ENCODE peak calls at places on chromosomes 16 and 17, in five cellular contexts. K, F, H, U and O are unnamed samples.

GRCh38 chr17:20920813-20921199 is 122.0 kb downstream of the USP22 start:
- DNase-seq in H (no peak), K (no peak), U (no peak), F (no peak), O (no peak)

GRCh38 chr16:1101573-1102332 is 5.7 kb upstream of the C1QTNF8 start:
- DNase-seq in K (no peak), F (no peak), U (no peak), H (no peak), O (no peak)

GRCh38 chr17:38922538-38923291 is 2.7 kb upstream of the LASP1NB start:
- DNase-seq in H (peak), U (peak), F (no peak), K (peak), O (peak)

GRCh38 chr16:303760-304505 is 21.0 kb downstream of the PDIA2 start:
- DNase-seq in K (no peak), H (no peak), U (no peak), F (no peak), O (no peak)

GRCh38 chr16:58366247-58367031 is 25.8 kb upstream of the GINS3 start:
- DNase-seq in K (no peak), F (no peak), H (no peak), U (no peak), O (peak)

GRCh38 chr16:17038415-17038814 is 432.3 kb downstream of the XYLT1 start:
- DNase-seq in H (no peak), K (no peak), F (no peak), U (no peak), O (no peak)

GRCh38 chr16:21159281-21159951 is 942 bp downstream of the LDAF1 start:
- DNase-seq in F (peak), H (peak), U (no peak), K (peak), O (no peak)

GRCh38 chr17:77496401-77496801 is 355.6 kb downstream of the SEC14L1 start:
- DNase-seq in K (peak), U (peak), H (peak), F (peak), O (no peak)

GRCh38 chr16:48383877-48384304 is 1.3 kb downstream of the SIAH1 start:
- DNase-seq in H (peak), F (no peak), U (no peak), K (no peak), O (no peak)
- TF ChIP-seq POLR2A in H (no peak), F (no peak), U (no peak), K (no peak), O (no peak)

GRCh38 chr17:58354541-58355216 is 2.7 kb upstream of the SUPT4H1 start:
- DNase-seq in K (no peak), H (no peak), F (no peak), U (no peak), O (no peak)
- TF ChIP-seq POLR2A in K (no peak), H (no peak), F (no peak), U (no peak), O (no peak)

GRCh38 chr16:28291651-28292626 is at the start of gene SBK1:
- DNase-seq in K (no peak), H (peak), F (no peak), U (peak), O (peak)
- TF ChIP-seq POLR2A in K (no peak), H (no peak), F (no peak), U (no peak), O (no peak)

GRCh38 chr17:32009262-32009542 is 2.0 kb downstream of the LRRC37B start:
- DNase-seq in U (no peak), H (no peak), F (no peak), K (no peak), O (no peak)

GRCh38 chr17:32007463-32008298 is 498 bp downstream of the LRRC37B start:
- DNase-seq in K (no peak), F (no peak), H (peak), U (no peak), O (peak)

GRCh38 chr17:32010114-32010513 is 2.9 kb downstream of the LRRC37B start:
- DNase-seq in H (no peak), K (no peak), F (no peak), U (no peak), O (no peak)

DNA sequence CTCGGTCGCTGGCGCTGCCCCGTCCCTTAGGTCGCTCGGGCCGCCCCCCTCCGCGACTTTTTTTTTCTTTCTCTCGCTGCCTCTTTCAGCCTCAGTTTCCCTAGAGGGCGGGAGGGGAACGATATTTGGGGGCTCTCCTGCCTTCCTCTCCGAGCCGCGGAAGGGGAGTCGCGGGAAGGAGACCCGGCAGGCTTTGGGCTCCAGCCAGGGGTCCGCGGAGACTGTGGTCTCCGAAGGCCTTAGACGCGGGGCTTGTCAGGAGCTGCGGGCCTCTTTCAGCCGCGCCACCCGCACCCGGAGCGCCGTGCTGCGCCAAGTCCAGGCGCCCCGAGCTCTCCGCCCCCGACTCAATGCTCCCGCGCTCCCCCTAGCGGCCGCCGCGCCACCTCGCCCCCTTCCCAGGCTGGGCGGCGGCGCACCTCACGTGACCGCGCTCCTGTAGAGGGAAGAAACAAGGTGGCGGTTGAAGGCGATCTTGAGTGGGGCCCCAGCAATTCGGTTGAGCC is at the start of gene LRRC37B:
- DNase-seq in H (peak), K (peak), F (peak), U (peak), O (peak)
- TF ChIP-seq POLR2A in H (peak), K (no peak), F (no peak), U (no peak), O (peak)

GRCh38 chr17:42159796-42160551 is 5.2 kb upstream of the RAB5C start:
- DNase-seq in F (no peak), H (no peak), K (no peak), U (no peak), O (no peak)

GRCh38 chr17:42155614-42156045 is 841 bp upstream of the RAB5C start:
- DNase-seq in K (no peak), U (no peak), H (no peak), F (no peak), O (no peak)

GRCh38 chr17:42154514-42154883 is 290 bp downstream of the RAB5C start:
- DNase-seq in H (no peak), F (no peak), K (no peak), U (no peak), O (no peak)

GRCh38 chr17:42153919-42154491 is 784 bp downstream of the RAB5C start:
- DNase-seq in H (no peak), K (no peak), U (no peak), F (no peak), O (no peak)
- TF ChIP-seq POLR2A in H (no peak), K (no peak), U (no peak), F (no peak), O (no peak)